ENCODE peak calls at places on chromosomes 12 and 14, in seven cellular contexts. N, L, W, X, Z, Q and O are unnamed samples.

GRCh38 chr12:71392521-71393145 is 47.0 kb upstream of the LGR5 start:
- DNase-seq in W (no peak), Q (peak; percentile 70), L (peak; percentile 72), Z (peak; percentile 76), X (no peak), N (no peak), O (peak; percentile 17)

GRCh38 chr14:87386453-87386980 is 606.5 kb downstream of the GALC start:
- DNase-seq in Q (no peak), W (no peak), X (no peak), Z (no peak), L (no peak), N (no peak), O (no peak)

GRCh38 chr14:105151131-105151837 is 17.3 kb downstream of the JAG2 start:
- DNase-seq in W (no peak), L (no peak), Z (no peak), X (no peak), N (no peak), Q (no peak), O (no peak)

GRCh38 chr14:54627718-54628345 is 60.9 kb downstream of the SAMD4A start:
- DNase-seq in X (no peak), L (no peak), Q (peak; percentile 69), W (no peak), N (peak; percentile 35), Z (peak; percentile 88), O (peak; percentile 35)

GRCh38 chr12:3078086-3078820 is 1.1 kb downstream of the TSPAN9 start:
- DNase-seq in Q (no peak), X (peak; percentile 27), N (no peak), W (no peak), L (no peak), Z (peak; percentile 47), O (no peak)

GRCh38 chr14:38716871-38717270 is 386.2 kb downstream of the SEC23A start:
- DNase-seq in Q (no peak), Z (no peak), N (no peak), L (no peak), W (no peak), X (no peak), O (no peak)

GRCh38 chr14:88189040-88189839 is 133.8 kb downstream of the KCNK10 start:
- DNase-seq in W (peak; percentile 88), X (peak; percentile 70), L (peak; percentile 67), N (peak; percentile 74), Q (peak; percentile 87), Z (peak; percentile 75), O (peak; percentile 96)

GRCh38 chr14:91420686-91421085 is 3.1 kb upstream of the CCDC88C start:
- DNase-seq in W (no peak), X (no peak), Q (no peak), Z (no peak), L (no peak), N (no peak), O (no peak)

GRCh38 chr12:45257185-45257585 is 41.3 kb downstream of the ANO6 start:
- DNase-seq in Q (no peak), N (no peak), W (no peak), Z (no peak), L (no peak), X (no peak), O (no peak)

GRCh38 chr12:121641343-121641630 is 15.0 kb downstream of the ORAI1 start:
- DNase-seq in Q (no peak), W (no peak), Z (no peak), L (no peak), N (no peak), X (no peak), O (no peak)
- TF ChIP-seq POLR2A in Q (no peak), W (no peak), Z (no peak), L (no peak), N (no peak), X (no peak), O (no peak)

GRCh38 chr12:106428379-106428778 is 70.8 kb downstream of the POLR3B start:
- DNase-seq in L (no peak), X (no peak), W (no peak), Z (peak; percentile 44), Q (peak; percentile 52), N (no peak), O (peak; percentile 44)

GRCh38 chr12:106429636-106430035 is 72.1 kb downstream of the POLR3B start:
- DNase-seq in X (no peak), N (no peak), L (no peak), Q (no peak), W (no peak), Z (peak; percentile 24), O (no peak)

GRCh38 chr12:106427917-106428316 is 70.4 kb downstream of the POLR3B start:
- DNase-seq in X (no peak), Q (no peak), L (no peak), W (no peak), N (no peak), Z (no peak), O (no peak)

GRCh38 chr12:106431839-106432411 is 74.4 kb downstream of the POLR3B start:
- DNase-seq in L (no peak), Z (no peak), Q (peak; percentile 66), X (no peak), N (no peak), W (no peak), O (no peak)

GRCh38 chr12:106429043-106429552 is 71.5 kb downstream of the POLR3B start:
- DNase-seq in N (no peak), X (no peak), Q (no peak), W (no peak), Z (no peak), L (no peak), O (no peak)
- H3K36me3 ChIP-seq in N (no peaks in the 10 kb centered on the region), X (no peaks in the 10 kb centered on the region), Q (peaks cover 5% of the 10 kb centered on the region), W (no peaks in the 10 kb centered on the region), Z (no peaks in the 10 kb centered on the region), L (no peaks in the 10 kb centered on the region), O (no peaks in the 10 kb centered on the region)

DNA sequence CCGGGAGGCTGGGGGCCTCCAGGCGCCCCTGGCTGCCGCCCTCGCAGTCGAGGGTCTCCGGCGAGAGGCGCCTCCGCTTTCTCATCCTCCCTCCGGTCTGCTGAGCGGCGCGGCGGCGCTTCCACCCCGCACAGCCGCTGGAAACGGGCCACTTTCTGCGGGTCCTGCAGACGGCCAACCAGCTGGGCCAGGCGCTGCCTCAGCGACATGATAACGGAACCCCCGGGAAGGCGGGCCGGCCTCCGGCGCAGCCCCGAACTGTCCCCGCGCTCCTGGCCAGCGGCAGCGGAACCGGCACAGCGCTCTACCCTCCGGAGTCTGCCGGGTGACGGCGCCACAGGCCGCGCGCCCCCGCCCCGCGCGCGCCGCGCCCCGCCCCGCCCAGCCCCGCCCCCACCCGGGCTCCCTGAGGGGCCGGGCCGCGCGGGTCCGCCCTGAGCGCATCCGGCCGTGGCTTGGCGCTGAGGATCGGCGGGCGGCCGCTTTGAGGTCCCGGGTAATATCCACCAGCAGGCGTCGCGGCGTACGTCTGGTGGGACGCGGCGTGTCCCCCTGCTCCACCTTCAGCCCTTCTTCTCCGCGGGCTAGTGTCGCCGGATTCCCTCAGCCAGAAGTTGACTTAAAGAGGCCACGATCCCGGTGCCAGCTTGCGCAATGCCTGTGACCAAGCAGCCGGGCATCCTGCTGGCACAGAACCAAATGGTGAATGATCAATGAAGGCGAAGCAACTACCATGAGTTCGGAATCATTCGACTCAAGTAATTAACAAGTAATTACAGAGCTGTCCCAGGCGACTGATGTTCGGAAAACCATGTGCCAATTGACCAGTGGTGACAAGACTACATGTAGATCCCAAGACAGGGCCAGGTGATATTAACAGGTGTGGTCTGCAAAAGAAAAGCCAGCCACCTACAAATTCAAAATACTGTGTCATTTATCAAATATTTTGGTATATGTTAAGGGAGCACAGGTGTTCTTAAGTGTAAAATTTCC is at the start of gene SGPP1:
- DNase-seq in Z (peak; percentile 71), N (peak; percentile 89), L (peak; percentile 76), X (peak; percentile 83), Q (peak; percentile 55), W (peak; percentile 84), O (peak; percentile 80)
- TF ChIP-seq POLR2A in Z (peak; percentile 79), N (peak; percentile 68), L (peak; percentile 32), X (peak; percentile 48), Q (peak; percentile 53), W (peak; percentile 79), O (no peak)

GRCh38 chr12:56722832-56723231 is 2.3 kb downstream of the NACA start:
- DNase-seq in X (no peak), N (no peak), W (no peak), L (no peak), Q (no peak), Z (no peak), O (no peak)

GRCh38 chr12:56721721-56722120 is 3.4 kb downstream of the NACA start:
- DNase-seq in N (no peak), W (no peak), Q (no peak), X (no peak), L (no peak), Z (no peak), O (no peak)

GRCh38 chr12:56718636-56719035 is 6.5 kb downstream of the NACA start:
- DNase-seq in Z (no peak), Q (no peak), W (no peak), N (no peak), L (no peak), X (no peak), O (no peak)

GRCh38 chr12:56719056-56719455 is 6.0 kb downstream of the NACA start:
- DNase-seq in Z (no peak), X (no peak), Q (no peak), W (no peak), L (no peak), N (no peak), O (no peak)

GRCh38 chr12:56720696-56721615 is 4.1 kb downstream of the NACA start:
- DNase-seq in N (no peak), Q (no peak), W (no peak), L (no peak), Z (no peak), X (no peak), O (no peak)
- H3K36me3 ChIP-seq in N (no peaks in the 10 kb centered on the region), Q (peaks cover 39% of the 10 kb centered on the region), W (no peaks in the 10 kb centered on the region), L (peaks cover 26% of the 10 kb centered on the region), Z (peaks cover 17% of the 10 kb centered on the region), X (no peaks in the 10 kb centered on the region), O (no peaks in the 10 kb centered on the region)

GRCh38 chr12:69360348-69360672 is 767 bp downstream of the YEATS4 start:
- DNase-seq in X (no peak), Q (no peak), L (no peak), Z (no peak), W (no peak), N (no peak), O (no peak)
- TF ChIP-seq POLR2A in X (no peak), Q (no peak), L (no peak), Z (no peak), W (no peak), N (no peak), O (no peak)

GRCh38 chr12:103786201-103786600 is 54.8 kb downstream of the NT5DC3 start:
- DNase-seq in W (no peak), N (no peak), L (no peak), Q (no peak), X (no peak), Z (no peak), O (no peak)
- H3K36me3 ChIP-seq in W (no peaks in the 10 kb centered on the region), N (no peaks in the 10 kb centered on the region), L (peaks cover 4% of the 10 kb centered on the region), Q (peaks cover 17% of the 10 kb centered on the region), X (no peaks in the 10 kb centered on the region), Z (no peaks in the 10 kb centered on the region), O (no peaks in the 10 kb centered on the region)